ENCODE peak calls at places on chromosomes 2 and 18, in nine cellular contexts. U is cardiac fibroblast, Z is stomach, J is A172, N is T-helper 17 cell, L is BJ, X is fibroblast of gingiva, D is choroid plexus epithelial cell, Q is NCI-H510A. Y is an unnamed sample.

GRCh38 chr2:28869494-28870145 is 489 bp downstream of the TRMT61B start:
- DNase-seq in U (no peak), Z (no peak), J (no peak), N (no peak), L (no peak), X (no peak), D (peak), Q (no peak), Y (no peak)

GRCh38 chr2:239504643-239505235 is 103.9 kb upstream of the HDAC4 start:
- DNase-seq in U (no peak), Z (no peak), J (no peak), N (no peak), L (no peak), X (no peak), D (no peak), Q (no peak), Y (no peak)

GRCh38 chr2:26608557-26608956 is 32.6 kb downstream of the CIB4 start:
- DNase-seq in U (no peak), Z (no peak), J (no peak), N (no peak), L (no peak), X (no peak), D (no peak), Q (no peak), Y (no peak)

GRCh38 chr2:99659874-99660273 is 170.1 kb upstream of the REV1 start:
- DNase-seq in U (no peak), Z (no peak), J (peak), N (no peak), L (no peak), X (peak), D (peak), Q (no peak), Y (no peak)

GRCh38 chr2:100185516-100185915 is 43.1 kb upstream of the AFF3 start:
- DNase-seq in U (no peak), Z (no peak), J (no peak), N (no peak), L (no peak), X (no peak), D (no peak), Q (no peak), Y (no peak)

GRCh38 chr2:237581751-237582746 is 8.5 kb downstream of the RAB17 start:
- DNase-seq in U (peak), Z (peak), J (peak), N (no peak), L (no peak), X (peak), D (peak), Q (no peak), Y (no peak)

GRCh38 chr2:152573168-152573567 is 144.1 kb downstream of the PRPF40A start:
- DNase-seq in U (peak), Z (no peak), J (peak), N (no peak), L (peak), X (peak), D (peak), Q (no peak), Y (no peak)

GRCh38 chr18:805755-806110 is 6.3 kb downstream of the YES1 start:
- DNase-seq in U (no peak), Z (no peak), J (no peak), N (no peak), L (no peak), X (no peak), D (no peak), Q (no peak), Y (no peak)

GRCh38 chr2:207163815-207164747 is 1.7 kb downstream of the KLF7 start:
- DNase-seq in U (peak), Z (peak), J (peak), N (no peak), L (no peak), X (peak), D (peak), Q (no peak), Y (no peak)

GRCh38 chr2:46072146-46072820 is 224.9 kb upstream of the EPAS1 start:
- DNase-seq in U (peak), Z (no peak), J (peak), N (no peak), L (no peak), X (peak), D (peak), Q (no peak), Y (peak)

GRCh38 chr2:217622205-217622621 is 380.6 kb downstream of the TNS1 start:
- DNase-seq in U (peak), Z (no peak), J (peak), N (no peak), L (peak), X (peak), D (peak), Q (peak), Y (no peak)

GRCh38 chr2:58484201-58484600 is 243.1 kb upstream of the FANCL start:
- DNase-seq in U (no peak), Z (no peak), J (peak), N (no peak), L (peak), X (no peak), D (peak), Q (no peak), Y (peak)

GRCh38 chr2:105793230-105793975 is 48.7 kb downstream of the NCK2 start:
- DNase-seq in U (no peak), Z (no peak), J (no peak), N (no peak), L (no peak), X (no peak), D (no peak), Q (no peak), Y (no peak)

GRCh38 chr2:46135936-46136335 is 161.3 kb upstream of the EPAS1 start:
- DNase-seq in U (peak), Z (no peak), J (no peak), N (no peak), L (no peak), X (no peak), D (peak), Q (no peak), Y (no peak)

GRCh38 chr2:237734905-237735623 is 63.5 kb upstream of the RBM44 start:
- DNase-seq in U (no peak), Z (no peak), J (peak), N (no peak), L (no peak), X (no peak), D (no peak), Q (no peak), Y (no peak)

GRCh38 chr2:209609531-209609930 is 162.1 kb upstream of the UNC80 start:
- DNase-seq in U (no peak), Z (no peak), J (no peak), N (no peak), L (no peak), X (no peak), D (no peak), Q (no peak), Y (no peak)

GRCh38 chr2:16625201-16625729 is 40.4 kb downstream of the CYRIA start:
- DNase-seq in U (no peak), Z (no peak), J (peak), N (no peak), L (no peak), X (no peak), D (peak), Q (no peak), Y (no peak)